ENCODE peak calls at places on chromosomes 7 and 10, in five cellular contexts. A is mesenchymal stem cell, Y is HFF-Myc, J is heart left ventricle, O is spleen. U is an unnamed sample.

GRCh38 chr10:389391-389790 is 254.1 kb downstream of the ZMYND11 start:
- DNase-seq in A (no peak), Y (no peak), J (no peak), O (no peak), U (no peak)

GRCh38 chr10:122248356-122249302 is 22.5 kb upstream of the BTBD16 start:
- DNase-seq in A (no peak), Y (no peak), J (no peak), O (peak), U (no peak)

GRCh38 chr10:121668336-121669009 is 70.2 kb upstream of the FGFR2 start:
- DNase-seq in A (no peak), Y (no peak), J (peak), O (no peak), U (no peak)

GRCh38 chr7:157122800-157123495 is 15.8 kb upstream of the UBE3C start:
- DNase-seq in A (no peak), Y (no peak), J (no peak), O (no peak), U (no peak)

GRCh38 chr7:27200761-27201230 is 905 bp upstream of the HOXA13 start:
- DNase-seq in A (peak), Y (no peak), J (no peak), O (no peak), U (no peak)

GRCh38 chr7:128178611-128179010 is 62.5 kb upstream of the LEP start:
- DNase-seq in A (no peak), Y (no peak), J (no peak), O (no peak), U (no peak)

GRCh38 chr10:118332948-118333710 is 9.0 kb downstream of the FAM204A start:
- DNase-seq in A (peak), Y (no peak), J (no peak), O (no peak), U (peak)

GRCh38 chr7:28755255-28755654 is 202.9 kb downstream of the TRIL start:
- DNase-seq in A (no peak), Y (no peak), J (no peak), O (no peak), U (peak)

GRCh38 chr10:22427101-22427500 is 81.8 kb downstream of the SPAG6 start:
- DNase-seq in A (peak), Y (no peak), J (no peak), O (no peak), U (peak)

GRCh38 chr10:22779331-22780019 is 65.1 kb upstream of the PIP4K2A start:
- DNase-seq in A (no peak), Y (no peak), J (no peak), O (no peak), U (no peak)

GRCh38 chr7:41970946-41971345 is 266.1 kb downstream of the GLI3 start:
- DNase-seq in A (no peak), Y (no peak), J (no peak), O (no peak), U (no peak)

DNA sequence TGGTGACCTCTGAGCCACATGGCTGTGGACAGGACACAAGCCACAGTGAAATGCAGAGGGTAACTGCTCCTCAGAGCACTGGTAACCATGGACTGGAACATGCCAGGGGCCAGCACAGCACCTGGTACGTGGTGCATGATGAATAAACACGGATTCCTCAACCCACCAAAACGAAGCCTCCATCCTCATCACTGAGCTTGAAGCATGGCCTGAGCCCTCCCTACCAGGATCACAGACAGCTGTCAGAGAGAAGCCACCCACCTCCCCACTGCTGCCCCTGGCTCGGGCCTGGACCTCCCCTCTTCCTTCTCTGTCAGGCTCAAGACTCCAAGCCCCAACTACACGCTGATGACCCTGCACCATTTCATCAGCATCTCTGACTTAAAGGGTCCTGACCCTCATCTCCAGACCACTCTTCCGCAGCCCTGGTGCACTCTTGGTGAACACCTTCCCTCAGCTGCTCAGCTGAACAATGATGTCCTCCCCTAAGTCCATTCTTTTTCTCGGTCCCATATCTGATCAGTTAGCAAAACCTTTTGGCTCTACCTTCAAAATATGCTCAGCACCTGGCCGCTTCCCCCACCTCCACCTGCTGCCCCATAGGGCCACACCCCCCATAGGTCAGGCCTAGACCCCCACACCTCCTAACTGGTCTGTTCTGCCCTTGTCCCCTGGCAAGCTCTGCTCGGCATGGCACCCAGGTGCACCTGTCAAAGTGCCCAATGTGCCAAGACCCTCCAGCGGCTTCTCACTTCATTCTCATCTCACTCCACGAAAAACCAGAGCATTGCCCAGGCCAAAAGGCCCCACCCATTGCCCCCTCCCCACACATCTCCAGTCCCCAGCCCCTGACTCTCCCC is 141.1 kb downstream of the MAPK8 start:
- DNase-seq in A (no peak), Y (no peak), J (no peak), O (peak), U (no peak)
- H3K4me3 ChIP-seq in A (no peak), Y (no peak), J (no peak), O (no peak), U (no peak)

GRCh38 chr10:127986543-127987466 is 79.9 kb downstream of the PTPRE start:
- DNase-seq in A (no peak), Y (no peak), J (no peak), O (no peak), U (no peak)

GRCh38 chr10:127991543-127992255 is 84.8 kb downstream of the PTPRE start:
- DNase-seq in A (peak), Y (no peak), J (no peak), O (no peak), U (no peak)

GRCh38 chr10:127987467-127988380 is 80.8 kb downstream of the PTPRE start:
- DNase-seq in A (no peak), Y (no peak), J (no peak), O (no peak), U (no peak)

GRCh38 chr10:127990846-127991542 is 84.1 kb downstream of the PTPRE start:
- DNase-seq in A (peak), Y (peak), J (no peak), O (no peak), U (no peak)

DNA sequence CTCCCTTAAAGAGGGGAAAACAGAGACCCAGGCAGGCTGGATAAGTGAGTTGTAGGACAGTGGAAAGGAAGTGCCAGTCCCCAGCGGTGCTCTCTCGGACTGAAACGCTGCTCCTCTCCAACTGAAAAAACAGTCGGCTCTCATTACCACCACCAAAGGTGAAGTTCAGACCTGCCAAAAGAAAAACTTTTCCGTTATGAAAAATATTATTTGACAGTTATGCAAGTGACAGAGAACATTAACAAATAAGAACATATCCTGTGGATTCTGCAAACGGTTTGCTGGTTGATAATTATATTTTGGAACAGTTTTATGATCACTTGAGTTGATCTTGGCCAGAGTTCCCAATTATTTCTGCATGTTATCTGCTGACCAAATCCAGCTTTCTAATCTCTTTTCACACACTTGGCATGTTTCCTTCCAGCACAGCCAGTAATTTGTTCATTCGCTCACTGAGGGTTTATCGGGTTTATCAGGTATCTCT is 82.6 kb downstream of the PTPRE start:
- DNase-seq in A (peak), Y (no peak), J (no peak), O (no peak), U (no peak)
- H3K4me3 ChIP-seq in A (peak), Y (no peak), J (no peak), O (no peak), U (no peak)

DNA sequence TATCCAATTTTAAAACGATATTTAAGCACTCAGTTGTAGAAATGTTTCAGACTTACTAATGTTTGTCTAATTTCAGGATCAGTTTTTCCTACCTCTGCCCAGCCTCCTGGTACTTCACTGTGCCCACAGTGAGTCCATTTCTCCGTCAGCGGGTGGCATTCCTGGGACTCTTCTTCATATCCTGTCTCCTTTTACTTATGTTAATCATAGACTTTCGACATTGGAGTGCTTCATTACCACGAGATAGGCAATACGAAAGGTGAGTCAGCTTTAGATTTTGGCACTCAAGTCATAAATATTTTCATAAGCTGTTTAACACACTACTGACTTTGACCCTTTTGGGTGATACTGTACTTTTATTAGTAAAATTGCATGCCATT is 2.1 kb downstream of the ENTPD7 start:
- DNase-seq in A (peak), Y (no peak), J (no peak), O (no peak), U (peak)
- H3K4me3 ChIP-seq in A (peak), Y (peak), J (peak), O (no peak), U (peak)

DNA sequence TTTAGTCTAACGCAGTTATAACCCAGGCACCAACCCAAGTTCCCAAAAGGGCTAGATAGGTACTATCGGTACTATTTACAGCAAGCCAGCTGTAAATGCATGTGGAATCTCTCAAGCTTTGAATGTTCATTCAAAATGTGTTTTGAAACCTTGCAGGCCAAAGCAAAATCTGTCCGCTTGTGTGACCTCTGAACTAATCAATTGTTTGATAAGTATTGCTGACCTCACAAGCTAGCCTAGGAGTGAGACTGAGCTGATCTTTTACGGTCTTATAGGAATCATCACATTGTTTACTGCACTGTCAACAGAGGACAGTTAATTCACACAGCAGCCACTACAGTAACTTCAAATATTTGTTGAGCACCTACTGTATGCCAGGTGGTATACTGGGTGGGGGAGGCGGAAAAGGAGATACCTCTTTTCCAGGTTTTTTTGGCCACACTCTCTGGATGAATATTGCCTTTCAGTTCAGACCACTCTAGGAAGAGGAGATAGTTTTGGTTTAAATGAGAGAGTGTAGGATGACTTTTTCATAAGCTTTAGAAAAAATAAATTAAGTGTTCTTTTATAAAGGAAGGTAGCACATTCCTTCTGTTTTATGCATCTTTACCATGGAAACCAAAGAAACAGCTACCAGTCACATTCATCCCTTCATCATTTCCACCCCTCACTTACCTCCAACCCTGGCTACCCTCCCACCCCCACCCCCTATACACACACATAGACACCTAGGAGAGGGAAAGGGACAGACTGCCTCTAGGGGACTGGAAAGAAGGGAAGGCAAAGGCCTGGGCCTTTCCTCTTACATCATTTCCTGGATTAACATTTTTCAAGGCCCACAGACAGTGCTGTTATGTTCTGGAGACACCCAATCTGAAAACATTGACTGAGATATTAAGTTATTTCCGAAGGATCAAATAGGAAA is 2.4 kb downstream of the PAPSS2 start:
- DNase-seq in A (peak), Y (no peak), J (no peak), O (no peak), U (no peak)
- H3K4me3 ChIP-seq in A (peak), Y (peak), J (no peak), O (no peak), U (peak)

DNA sequence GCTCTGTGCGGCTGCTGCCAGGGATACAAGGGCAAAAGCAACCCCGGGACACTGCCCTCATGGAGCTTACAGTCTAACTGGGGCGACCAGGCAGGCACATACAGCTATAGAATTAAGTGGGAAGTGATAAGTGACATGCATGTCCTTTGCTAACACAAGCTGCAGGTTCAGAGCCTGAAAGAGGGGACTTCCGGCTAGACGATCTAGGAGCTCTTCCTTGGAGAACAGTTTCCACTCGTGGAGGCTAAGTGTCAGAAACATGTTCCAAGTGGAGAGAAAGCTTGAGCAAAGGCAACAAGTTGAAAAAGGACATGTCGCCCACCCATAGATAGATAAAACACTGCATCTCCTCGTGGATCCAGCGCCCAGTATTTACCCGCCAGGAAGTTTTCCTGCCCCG is 548 bp upstream of the NKX2-3 start:
- DNase-seq in A (peak), Y (no peak), J (no peak), O (no peak), U (no peak)
- H3K4me3 ChIP-seq in A (no peak), Y (no peak), J (no peak), O (peak), U (no peak)

DNA sequence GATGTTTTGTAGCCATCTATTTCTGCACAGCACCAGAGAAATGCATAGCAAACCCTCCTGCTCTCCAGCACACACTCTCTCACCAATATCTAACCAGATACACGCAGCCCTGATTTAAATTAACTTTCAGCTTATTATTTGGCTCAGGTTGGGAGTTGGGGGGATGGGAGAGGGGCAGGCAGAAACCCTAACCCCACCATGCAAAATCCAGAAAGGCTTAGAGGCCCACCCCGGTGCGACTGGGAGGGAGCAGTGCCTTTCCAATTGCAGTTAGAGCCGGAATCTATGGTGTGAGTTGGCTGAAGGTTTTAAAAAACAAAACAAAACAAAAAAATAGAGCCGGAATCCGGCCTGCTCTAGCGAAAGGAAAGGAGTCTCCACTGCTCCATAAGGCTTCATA is 3.0 kb downstream of the IGF2BP3 start:
- DNase-seq in A (no peak), Y (no peak), J (no peak), O (no peak), U (no peak)
- H3K4me3 ChIP-seq in A (peak), Y (peak), J (no peak), O (no peak), U (peak)

GRCh38 chr10:28678687-28679457 is 1.6 kb downstream of the BAMBI start:
- DNase-seq in A (peak), Y (no peak), J (no peak), O (no peak), U (no peak)
- H3K4me3 ChIP-seq in A (peak), Y (peak), J (peak), O (peak), U (peak)

GRCh38 chr10:4685495-4685894 is 140.5 kb upstream of the AKR1E2 start:
- DNase-seq in A (no peak), Y (no peak), J (peak), O (no peak), U (no peak)

GRCh38 chr10:4685904-4686643 is 139.9 kb upstream of the AKR1E2 start:
- DNase-seq in A (peak), Y (no peak), J (no peak), O (no peak), U (no peak)

GRCh38 chr10:4683137-4683536 is 142.9 kb upstream of the AKR1E2 start:
- DNase-seq in A (no peak), Y (no peak), J (no peak), O (no peak), U (no peak)

GRCh38 chr10:4683838-4684237 is 142.2 kb upstream of the AKR1E2 start:
- DNase-seq in A (no peak), Y (no peak), J (no peak), O (no peak), U (peak)

GRCh38 chr10:4684434-4684833 is 141.6 kb upstream of the AKR1E2 start:
- DNase-seq in A (peak), Y (no peak), J (no peak), O (no peak), U (peak)
- H3K4me3 ChIP-seq in A (no peak), Y (no peak), J (no peak), O (no peak), U (no peak)

U was measured in foreskin fibroblast.